ENCODE peak calls at places on chromosomes 1 and 21, in five cellular contexts. T is adrenal gland, I is left ventricle myocardium inferior, P is cardiac muscle cell, O is mammary epithelial cell. R is an unnamed sample.

GRCh38 chr1:27600500-27601175 is 3.3 kb downstream of the AHDC1 start:
- DNase-seq in I (no peak), P (no peak), T (peak; percentile 43), O (no peak), R (no peak)

GRCh38 chr1:50349242-50349565 is 74.0 kb downstream of the DMRTA2 start:
- DNase-seq in P (no peak), I (no peak), O (no peak), T (no peak), R (no peak)

GRCh38 chr1:230103341-230104173 is 36.5 kb downstream of the GALNT2 start:
- DNase-seq in T (no peak), P (peak; percentile 41), O (no peak), I (no peak), R (no peak)

GRCh38 chr1:53392460-53392859 is 64.6 kb upstream of the LRP8 start:
- DNase-seq in T (peak; percentile 24), I (no peak), P (no peak), O (no peak), R (no peak)

GRCh38 chr1:179591592-179592580 is at the start of gene TDRD5:
- DNase-seq in T (peak; percentile 40), P (peak; percentile 25), O (no peak), I (no peak), R (no peak)

GRCh38 chr1:34549199-34549598 is 205.6 kb upstream of the GJB5 start:
- DNase-seq in I (no peak), P (no peak), T (peak; percentile 24), O (peak; percentile 18), R (no peak)

GRCh38 chr1:84374991-84375838 is 23.1 kb upstream of the DNASE2B start:
- DNase-seq in I (no peak), T (peak; percentile 59), P (peak; percentile 41), O (no peak), R (no peak)

GRCh38 chr1:109040627-109041613 is 982 bp downstream of the WDR47 start:
- DNase-seq in T (peak; percentile 18), O (peak; percentile 19), P (peak; percentile 15), I (peak; percentile 28), R (peak; percentile 54)

GRCh38 chr1:183896466-183897026 is 91.6 kb downstream of the RGL1 start:
- DNase-seq in O (peak; percentile 46), T (peak; percentile 36), I (no peak), P (peak; percentile 84), R (no peak)

GRCh38 chr1:54564312-54565112 is 16.5 kb downstream of the ACOT11 start:
- DNase-seq in O (no peak), T (no peak), I (no peak), P (no peak), R (no peak)

GRCh38 chr1:100349276-100349675 is 3.0 kb upstream of the CDC14A start:
- DNase-seq in T (no peak), I (no peak), P (peak; percentile 25), O (no peak), R (no peak)

GRCh38 chr1:236120725-236121153 is 21.6 kb upstream of the GPR137B start:
- DNase-seq in O (no peak), T (no peak), P (no peak), I (no peak), R (peak; percentile 48)

GRCh38 chr1:87392241-87393192 is 63.8 kb downstream of the LMO4 start:
- DNase-seq in O (peak; percentile 53), T (peak; percentile 62), I (no peak), P (peak; percentile 46), R (no peak)

GRCh38 chr1:107547363-107548155 is 406.7 kb downstream of the NTNG1 start:
- DNase-seq in O (peak; percentile 80), P (no peak), I (no peak), T (no peak), R (no peak)

GRCh38 chr1:230515451-230516145 is 89.5 kb upstream of the PGBD5 start:
- DNase-seq in P (no peak), O (no peak), I (no peak), T (no peak), R (no peak)

GRCh38 chr1:105172803-105173202 is 1423.1 kb downstream of the AMY1C start:
- DNase-seq in T (no peak), P (no peak), O (no peak), I (no peak), R (no peak)

GRCh38 chr1:27143408-27143807 is 11.5 kb downstream of the SLC9A1 start:
- DNase-seq in P (peak; percentile 20), I (no peak), O (no peak), T (peak; percentile 42), R (no peak)

GRCh38 chr21:35606578-35606977 is 453.7 kb downstream of the SETD4 start:
- DNase-seq in P (peak; percentile 14), T (no peak), I (no peak), O (peak; percentile 90), R (no peak)

GRCh38 chr1:208781391-208782035 is 537.3 kb upstream of the PLXNA2 start:
- DNase-seq in P (no peak), O (no peak), I (no peak), T (no peak), R (no peak)

GRCh38 chr1:26941311-26941710 is 19.0 kb downstream of the KDF1 start:
- DNase-seq in T (no peak), I (no peak), O (no peak), P (no peak), R (no peak)

GRCh38 chr1:30353637-30354036 is 369.7 kb downstream of the MATN1 start:
- DNase-seq in O (no peak), T (no peak), P (peak; percentile 27), I (no peak), R (no peak)

GRCh38 chr1:2825487-2826189 is 24.1 kb upstream of the TTC34 start:
- DNase-seq in I (no peak), P (no peak), O (no peak), T (no peak), R (no peak)

GRCh38 chr1:62691062-62691844 is 3.1 kb upstream of the DOCK7 start:
- DNase-seq in I (no peak), O (no peak), T (no peak), P (no peak), R (no peak)

GRCh38 chr1:225644666-225645065 is 8.3 kb downstream of the ENAH start:
- DNase-seq in O (no peak), T (no peak), I (no peak), P (no peak), R (no peak)

GRCh38 chr1:241499910-241500309 is 19.6 kb downstream of the FH start:
- DNase-seq in P (peak; percentile 58), T (peak; percentile 37), O (peak; percentile 19), I (no peak), R (no peak)

GRCh38 chr1:35175067-35176001 is 17.6 kb downstream of the SFPQ start:
- DNase-seq in I (no peak), T (no peak), P (no peak), O (no peak), R (no peak)

GRCh38 chr1:59415876-59416275 is 119.0 kb downstream of the FGGY start:
- DNase-seq in I (no peak), P (no peak), O (no peak), T (no peak), R (no peak)

GRCh38 chr1:222777977-222778376 is 36.9 kb upstream of the DISP1 start:
- DNase-seq in T (no peak), I (no peak), O (peak; percentile 68), P (peak; percentile 84), R (no peak)

GRCh38 chr1:60865146-60865545 is 217.2 kb upstream of the NFIA start:
- DNase-seq in T (no peak), I (no peak), P (no peak), O (no peak), R (no peak)

GRCh38 chr1:106038260-106038659 is 1018.2 kb upstream of the PRMT6 start:
- DNase-seq in T (no peak), I (no peak), O (no peak), P (no peak), R (no peak)

GRCh38 chr1:5370321-5370720 is 621.9 kb downstream of the NPHP4 start:
- DNase-seq in I (no peak), T (no peak), O (no peak), P (no peak), R (no peak)

GRCh38 chr1:10216148-10216749 is 5.9 kb downstream of the KIF1B start:
- DNase-seq in P (no peak), O (no peak), I (no peak), T (no peak), R (no peak)

GRCh38 chr1:84724128-84724860 is 34.0 kb upstream of the SSX2IP start:
- DNase-seq in T (no peak), I (no peak), O (no peak), P (no peak), R (no peak)

DNA sequence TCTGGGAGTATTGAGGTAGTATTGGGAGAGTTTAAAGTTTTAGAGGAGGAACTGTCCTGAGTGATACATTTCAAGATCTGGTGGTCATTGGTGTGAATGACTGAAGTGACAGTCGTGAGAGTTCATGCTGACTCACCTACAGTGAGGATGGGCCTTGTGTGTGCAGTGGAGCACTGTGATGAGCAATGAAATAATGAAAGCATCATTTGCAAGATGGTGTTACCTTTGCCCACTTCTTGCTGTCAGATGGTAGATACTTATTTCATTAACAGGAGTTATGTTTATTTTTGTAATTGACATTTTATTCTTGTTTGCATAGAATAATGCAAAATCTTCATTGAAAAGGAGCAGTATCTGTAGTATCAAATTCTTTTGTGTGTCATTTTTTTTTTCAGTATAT is 29.0 kb downstream of the POU2F1 start:
- DNase-seq in I (no peak), P (no peak), O (no peak), T (no peak), R (no peak)
- H3K4me3 ChIP-seq in I (no peak overlapping the region), P (no peak overlapping the region), O (no peak overlapping the region), T (no peak overlapping the region), R (no peak overlapping the region)

DNA sequence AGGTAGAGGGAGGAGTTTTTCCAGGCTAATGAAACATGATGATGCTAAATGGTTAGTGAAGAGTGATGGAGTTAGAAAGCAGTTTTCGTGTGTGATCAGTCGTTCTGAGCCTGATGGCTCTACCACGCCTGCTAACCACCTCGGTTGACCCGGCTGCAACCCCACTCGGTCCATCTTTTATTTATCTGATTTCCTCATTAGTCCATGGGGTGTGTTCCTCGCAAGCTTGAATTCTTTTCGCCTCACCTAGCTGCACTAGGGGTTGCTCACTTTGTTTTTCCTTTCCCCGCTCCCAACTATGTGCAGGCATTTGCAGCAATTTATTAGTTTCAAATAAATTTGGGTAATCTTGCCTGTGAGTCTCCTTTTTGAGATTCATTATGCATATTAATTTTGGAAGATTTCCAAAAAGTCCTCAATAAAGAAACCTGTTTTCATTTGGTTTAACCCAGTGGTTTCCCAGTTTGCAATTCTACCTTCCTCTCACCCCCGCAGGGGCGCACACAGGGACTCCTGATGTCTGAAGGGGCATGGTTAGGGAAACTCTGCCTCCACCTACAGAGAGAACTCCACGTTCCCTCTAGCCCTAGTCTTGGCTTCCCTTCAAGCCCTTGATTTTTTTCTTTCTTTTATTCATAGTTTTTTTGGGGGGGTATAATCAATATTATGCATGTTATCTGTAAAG is 12.6 kb downstream of the B3GALT5 start:
- DNase-seq in O (no peak), T (no peak), I (no peak), P (no peak), R (no peak)
- TF ChIP-seq CTCF in O (no peak), T (no peak), I (no peak), P (no peak), R (no peak)

GRCh38 chr1:204735042-204735441 is 49.5 kb upstream of the LRRN2 start:
- DNase-seq in T (no peak), P (no peak), O (no peak), I (no peak), R (no peak)
- H3K27me3 ChIP-seq in T (no peaks in the 10 kb centered on the region), P (peaks cover 17% of the 10 kb centered on the region), O (no peaks in the 10 kb centered on the region), I (peaks cover 95% of the 10 kb centered on the region), R (no peaks in the 10 kb centered on the region)

DNA sequence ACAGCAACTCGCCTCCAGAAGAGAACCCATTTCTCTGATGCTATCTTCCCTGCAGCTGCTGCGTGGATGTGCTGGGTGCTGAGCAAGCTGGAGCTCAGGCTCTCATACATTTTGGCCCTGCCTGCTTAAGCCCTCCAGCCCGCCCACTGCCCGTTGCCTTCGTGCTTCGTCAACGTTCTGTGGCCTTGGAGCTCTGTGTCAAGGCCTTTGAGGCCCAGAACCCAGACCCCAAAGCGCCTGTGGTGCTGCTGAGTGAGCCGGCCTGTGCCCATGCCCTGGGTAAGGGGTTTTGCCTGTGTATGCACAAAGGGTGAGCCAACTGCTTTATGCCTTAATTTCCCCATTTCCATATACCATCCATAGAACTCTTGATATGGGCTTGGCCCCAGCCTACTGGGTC is 1.1 kb downstream of the DPH2 start:
- DNase-seq in O (no peak), P (no peak), I (no peak), T (no peak), R (no peak)
- H3K4me3 ChIP-seq in O (peak overlapping the region; percentile 94), P (peak overlapping the region; percentile 81), I (peak overlapping the region; percentile 88), T (no peak overlapping the region), R (peak overlapping the region; percentile 96)